ENCODE peak calls at places on chromosomes 1 and 21, in ten cellular contexts. T, X, I, F, J, G, P, Z, D and S are unnamed samples.
A peak's percentile ranks its signal among the peaks of the same experiment; 100 is the strongest.

GRCh38 chr1:214354440-214355148 is 73.6 kb downstream of the SMYD2 start:
- DNase-seq in I (no peak), G (no peak), P (no peak), D (no peak), F (no peak), T (peak; percentile 59), X (no peak), J (no peak), Z (no peak), S (no peak)

GRCh38 chr1:208048904-208049303 is 138.0 kb upstream of the CD34 start:
- DNase-seq in G (peak; percentile 52), I (no peak), X (no peak), Z (peak; percentile 79), P (no peak), T (no peak), J (no peak), D (no peak), F (no peak), S (no peak)

GRCh38 chr1:27600500-27601175 is 3.3 kb downstream of the AHDC1 start:
- DNase-seq in I (no peak), Z (no peak), T (peak; percentile 57), D (no peak), J (no peak), X (no peak), P (no peak), F (peak; percentile 51), G (no peak), S (no peak)

GRCh38 chr1:56710646-56711045 is 65.5 kb downstream of the PRKAA2 start:
- DNase-seq in I (no peak), X (no peak), D (no peak), J (no peak), T (peak; percentile 90), Z (peak; percentile 73), G (no peak), P (no peak), F (peak; percentile 47), S (no peak)

GRCh38 chr1:159646687-159647086 is 59.1 kb downstream of the APCS start:
- DNase-seq in X (no peak), T (no peak), Z (no peak), J (no peak), D (no peak), P (no peak), G (no peak), F (no peak), I (no peak), S (no peak)

GRCh38 chr1:209513226-209513625 is 70.3 kb upstream of the CAMK1G start:
- DNase-seq in D (peak; percentile 31), F (peak; percentile 16), Z (peak; percentile 85), T (peak; percentile 28), G (no peak), X (peak; percentile 12), J (no peak), P (no peak), I (peak; percentile 82), S (no peak)

GRCh38 chr1:966135-966602 is at the start of gene PLEKHN1:
- DNase-seq in F (peak; percentile 17), D (no peak), T (peak; percentile 71), X (no peak), P (no peak), J (no peak), Z (peak; percentile 80), G (no peak), I (no peak), S (no peak)

GRCh38 chr1:71850936-71851335 is 431.4 kb downstream of the NEGR1 start:
- DNase-seq in J (no peak), Z (no peak), X (no peak), G (peak; percentile 28), D (no peak), I (no peak), P (no peak), T (peak; percentile 50), F (no peak), S (no peak)

GRCh38 chr1:31239653-31240241 is at the start of gene NKAIN1:
- DNase-seq in X (peak; percentile 69), G (no peak), Z (peak; percentile 22), F (no peak), P (no peak), J (no peak), I (no peak), T (peak; percentile 48), D (peak; percentile 64), S (no peak)

GRCh38 chr21:38721983-38722382 is 83.7 kb upstream of the ETS2 start:
- DNase-seq in I (no peak), J (no peak), T (peak; percentile 16), G (no peak), X (no peak), Z (no peak), D (no peak), P (no peak), F (no peak), S (no peak)

GRCh38 chr1:204335533-204335932 is 24.2 kb downstream of the PLEKHA6 start:
- DNase-seq in D (no peak), X (no peak), G (no peak), T (no peak), Z (no peak), J (no peak), F (no peak), I (no peak), P (no peak), S (no peak)

GRCh38 chr21:16330340-16331319 is 600.8 kb downstream of the USP25 start:
- DNase-seq in T (peak; percentile 71), G (no peak), J (no peak), I (no peak), F (peak; percentile 87), P (no peak), Z (peak; percentile 87), X (peak; percentile 19), D (peak; percentile 62), S (no peak)
- H3K4me3 ChIP-seq in T (no peak overlapping the region), G (peak overlapping the region; percentile 31), J (no peak overlapping the region), I (peak overlapping the region; percentile 2), F (no peak overlapping the region), P (no peak overlapping the region), Z (no peak overlapping the region), X (no peak overlapping the region), D (no peak overlapping the region), S (no peak overlapping the region)

DNA sequence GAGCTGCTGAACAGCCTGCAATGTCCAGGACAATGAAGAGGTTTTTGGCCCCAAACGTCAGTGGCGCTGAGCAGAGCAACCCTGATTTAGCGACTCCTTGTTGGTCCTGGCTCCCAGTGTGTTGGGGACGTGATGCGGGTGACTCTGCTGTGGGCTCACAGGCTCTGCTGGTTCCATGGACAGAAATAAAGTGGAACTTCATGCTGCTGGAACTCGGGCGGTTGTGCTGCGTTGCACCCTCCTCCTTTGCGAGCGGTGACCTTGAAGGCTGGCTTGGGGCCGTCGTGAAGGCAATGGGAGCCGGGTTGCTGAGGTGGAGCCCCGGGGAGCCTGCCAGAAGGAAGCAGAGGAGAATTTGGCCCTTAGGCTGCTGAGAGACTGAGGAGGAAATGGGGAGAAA is 122.6 kb upstream of the C1orf174 start:
- DNase-seq in D (no peak), T (no peak), P (no peak), G (no peak), X (no peak), I (no peak), Z (no peak), J (no peak), F (no peak), S (no peak)
- H3K9me3 ChIP-seq in D (no peaks in the 10 kb centered on the region), T (no peaks in the 10 kb centered on the region), P (no peaks in the 10 kb centered on the region), G (no peaks in the 10 kb centered on the region), X (no peaks in the 10 kb centered on the region), I (no peaks in the 10 kb centered on the region), Z (no peaks in the 10 kb centered on the region), J (no peaks in the 10 kb centered on the region), F (peaks cover 4% of the 10 kb centered on the region), S (no peaks in the 10 kb centered on the region)

GRCh38 chr1:44784094-44785026 is 3.6 kb downstream of the BEST4 start:
- DNase-seq in D (no peak), F (no peak), J (no peak), G (peak; percentile 31), P (no peak), X (no peak), T (no peak), Z (no peak), I (no peak), S (no peak)

GRCh38 chr1:44785501-44786137 is 2.4 kb downstream of the BEST4 start:
- DNase-seq in G (no peak), X (no peak), F (no peak), J (no peak), Z (no peak), T (no peak), I (no peak), P (no peak), D (no peak), S (peak; percentile 14)

GRCh38 chr1:44785027-44785376 is 3.0 kb downstream of the BEST4 start:
- DNase-seq in P (no peak), F (no peak), I (no peak), T (no peak), G (no peak), X (no peak), D (no peak), J (no peak), Z (no peak), S (peak; percentile 33)

GRCh38 chr1:44786138-44786840 is 1.7 kb downstream of the BEST4 start:
- DNase-seq in D (no peak), I (no peak), T (peak; percentile 68), J (no peak), P (peak; percentile 73), X (peak; percentile 70), G (peak; percentile 64), Z (peak; percentile 29), F (peak; percentile 69), S (peak; percentile 86)

GRCh38 chr1:44783697-44784093 is 4.3 kb downstream of the BEST4 start:
- DNase-seq in J (no peak), P (no peak), X (no peak), G (no peak), I (no peak), Z (no peak), D (no peak), F (no peak), T (no peak), S (no peak)
- H3K27ac ChIP-seq in J (peak overlapping the region; percentile 46), P (peak overlapping the region; percentile 57), X (no peak overlapping the region), G (no peak overlapping the region), I (no peak overlapping the region), Z (no peak overlapping the region), D (peak overlapping the region; percentile 35), F (no peak overlapping the region), T (no peak overlapping the region), S (peak overlapping the region; percentile 46)

GRCh38 chr1:67831850-67832513 is 1.3 kb downstream of the GNG12 start:
- DNase-seq in F (peak; percentile 81), T (peak; percentile 75), G (peak; percentile 67), I (peak; percentile 90), P (peak; percentile 40), Z (peak; percentile 85), X (peak; percentile 28), J (peak; percentile 29), D (peak; percentile 26), S (peak; percentile 69)

GRCh38 chr1:67833595-67833926 is 294 bp upstream of the GNG12 start:
- DNase-seq in F (no peak), Z (peak; percentile 44), P (no peak), T (peak; percentile 75), G (no peak), J (no peak), X (no peak), I (no peak), D (no peak), S (no peak)

GRCh38 chr1:67830226-67830625 is 3.0 kb downstream of the GNG12 start:
- DNase-seq in D (no peak), P (no peak), Z (peak; percentile 52), I (no peak), X (no peak), G (no peak), J (no peak), F (peak; percentile 93), T (peak; percentile 54), S (no peak)

GRCh38 chr1:67832737-67833594 is at the start of gene GNG12:
- DNase-seq in F (peak; percentile 83), X (peak; percentile 92), Z (peak; percentile 79), P (peak; percentile 75), G (peak; percentile 75), J (peak; percentile 38), I (no peak), T (peak; percentile 80), D (peak; percentile 59), S (peak; percentile 75)

GRCh38 chr1:67830928-67831596 is 2.2 kb downstream of the GNG12 start:
- DNase-seq in I (no peak), G (no peak), D (no peak), F (peak; percentile 64), P (no peak), T (no peak), X (no peak), J (no peak), Z (peak; percentile 29), S (no peak)
- H3K4me3 ChIP-seq in I (peak overlapping the region; percentile 91), G (peak overlapping the region; percentile 93), D (peak overlapping the region; percentile 62), F (peak overlapping the region; percentile 55), P (peak overlapping the region; percentile 81), T (peak overlapping the region; percentile 77), X (peak overlapping the region; percentile 94), J (peak overlapping the region; percentile 79), Z (peak overlapping the region; percentile 84), S (peak overlapping the region; percentile 82)